ENCODE peak calls at places on chromosomes 13 and 19, in five cellular contexts. One of them, this sample, is unnamed.

GRCh38 chr19:40567750-40568494 is 8.8 kb upstream of the SHKBP1 start:
- DNase-seq in amniotic epithelial cell: no peak
- DNase-seq in CD8-positive, alpha-beta memory T cell: no peak
- DNase-seq in hypothalamus: no peak
- DNase-seq in astrocyte of the spinal cord: no peak
- DNase-seq in this sample: no peak

GRCh38 chr13:93752506-93752905 is 525.9 kb downstream of the GPC6 start:
- DNase-seq in amniotic epithelial cell: peak
- DNase-seq in CD8-positive, alpha-beta memory T cell: no peak
- DNase-seq in hypothalamus: no peak
- DNase-seq in astrocyte of the spinal cord: no peak
- DNase-seq in this sample: no peak

GRCh38 chr19:18807861-18808331 is 16.8 kb upstream of the COMP start:
- DNase-seq in amniotic epithelial cell: peak
- DNase-seq in CD8-positive, alpha-beta memory T cell: no peak
- DNase-seq in hypothalamus: no peak
- DNase-seq in astrocyte of the spinal cord: no peak
- DNase-seq in this sample: no peak

GRCh38 chr13:86095351-86095750 is 296.1 kb upstream of the SLITRK6 start:
- DNase-seq in amniotic epithelial cell: no peak
- DNase-seq in CD8-positive, alpha-beta memory T cell: no peak
- DNase-seq in hypothalamus: no peak
- DNase-seq in astrocyte of the spinal cord: no peak
- DNase-seq in this sample: no peak

GRCh38 chr13:28347456-28348371 is 147.2 kb downstream of the FLT1 start:
- DNase-seq in amniotic epithelial cell: no peak
- DNase-seq in CD8-positive, alpha-beta memory T cell: no peak
- DNase-seq in hypothalamus: no peak
- DNase-seq in astrocyte of the spinal cord: no peak
- DNase-seq in this sample: no peak

GRCh38 chr19:44777715-44778347 is at the start of gene CBLC:
- DNase-seq in amniotic epithelial cell: no peak
- DNase-seq in CD8-positive, alpha-beta memory T cell: no peak
- DNase-seq in hypothalamus: no peak
- DNase-seq in astrocyte of the spinal cord: no peak
- DNase-seq in this sample: no peak

GRCh38 chr19:53642381-53643099 is 10.7 kb downstream of the DPRX start:
- DNase-seq in amniotic epithelial cell: no peak
- DNase-seq in CD8-positive, alpha-beta memory T cell: no peak
- DNase-seq in hypothalamus: no peak
- DNase-seq in astrocyte of the spinal cord: no peak
- DNase-seq in this sample: no peak

GRCh38 chr19:54478677-54479266 is 5.7 kb upstream of the CDC42EP5 start:
- DNase-seq in amniotic epithelial cell: peak
- DNase-seq in CD8-positive, alpha-beta memory T cell: no peak
- DNase-seq in hypothalamus: no peak
- DNase-seq in astrocyte of the spinal cord: peak
- DNase-seq in this sample: no peak

GRCh38 chr13:50838701-50839100 is 4.8 kb downstream of the DLEU7 start:
- DNase-seq in amniotic epithelial cell: no peak
- DNase-seq in CD8-positive, alpha-beta memory T cell: no peak
- DNase-seq in hypothalamus: no peak
- DNase-seq in astrocyte of the spinal cord: no peak
- DNase-seq in this sample: no peak

This sample was measured in frontal cortex.